ENCODE peak calls at places on chromosomes 12 and 14, in ten cellular contexts. Z is Calu3, P is left colon, H is HuH-7, F is HCT116, V is GM23248, R is heart right ventricle, C is GM04504, S is Daoy, T is tibial artery. K is an unnamed sample.

GRCh38 chr12:4402996-4403395 is 23.5 kb upstream of the FGF23 start:
- DNase-seq in Z (no peak), P (no peak), H (no peak), F (no peak), V (no peak), R (no peak), C (no peak), S (no peak), T (no peak), K (no peak)

GRCh38 chr12:47737936-47738335 is 12.6 kb upstream of the ENDOU start:
- DNase-seq in Z (no peak), P (no peak), H (no peak), F (no peak), V (no peak), R (no peak), C (no peak), S (no peak), T (no peak), K (no peak)

GRCh38 chr12:14948672-14949071 is 10.3 kb upstream of the ERP27 start:
- DNase-seq in Z (peak), P (no peak), H (no peak), F (no peak), V (peak), R (peak), C (peak), S (peak), T (peak), K (no peak)

GRCh38 chr12:110858848-110859247 is 12.1 kb downstream of the CCDC63 start:
- DNase-seq in Z (no peak), P (no peak), H (no peak), F (no peak), V (peak), R (no peak), C (no peak), S (no peak), T (no peak), K (no peak)

GRCh38 chr12:122227341-122227740 is 1.5 kb upstream of the DIABLO start:
- DNase-seq in Z (no peak), P (peak), H (no peak), F (no peak), V (no peak), R (no peak), C (no peak), S (no peak), T (no peak), K (no peak)

GRCh38 chr12:104454997-104455396 is 1.8 kb upstream of the CHST11 start:
- DNase-seq in Z (no peak), P (no peak), H (no peak), F (peak), V (peak), R (no peak), C (peak), S (peak), T (no peak), K (no peak)

GRCh38 chr14:73526036-73526984 is 10.6 kb upstream of the ACOT1 start:
- DNase-seq in Z (no peak), P (no peak), H (no peak), F (no peak), V (peak), R (peak), C (no peak), S (peak), T (no peak), K (no peak)

GRCh38 chr12:11856971-11857370 is 207.5 kb downstream of the ETV6 start:
- DNase-seq in Z (no peak), P (no peak), H (no peak), F (no peak), V (no peak), R (no peak), C (no peak), S (no peak), T (no peak), K (no peak)

GRCh38 chr14:101986953-101987352 is 22.6 kb downstream of the DYNC1H1 start:
- DNase-seq in Z (no peak), P (no peak), H (no peak), F (no peak), V (no peak), R (no peak), C (no peak), S (no peak), T (no peak), K (no peak)

GRCh38 chr12:115227137-115227615 is 543.2 kb upstream of the TBX3 start:
- DNase-seq in Z (no peak), P (no peak), H (no peak), F (peak), V (peak), R (peak), C (peak), S (peak), T (no peak), K (peak)

GRCh38 chr14:91288876-91289275 is 44.4 kb upstream of the GPR68 start:
- DNase-seq in Z (no peak), P (no peak), H (no peak), F (no peak), V (no peak), R (no peak), C (no peak), S (no peak), T (no peak), K (no peak)

GRCh38 chr14:61565181-61565580 is 130.1 kb upstream of the HIF1A start:
- DNase-seq in Z (no peak), P (no peak), H (no peak), F (no peak), V (peak), R (no peak), C (no peak), S (no peak), T (no peak), K (no peak)

GRCh38 chr14:100092832-100093231 is 27.6 kb downstream of the EVL start:
- DNase-seq in Z (no peak), P (no peak), H (no peak), F (no peak), V (no peak), R (no peak), C (no peak), S (no peak), T (no peak), K (no peak)

GRCh38 chr14:106268013-106268727 is 741.8 kb downstream of the TMEM121 start:
- DNase-seq in Z (peak), P (peak), H (peak), F (no peak), V (no peak), R (no peak), C (no peak), S (peak), T (no peak), K (peak)

GRCh38 chr12:15208140-15208539 is 13.1 kb downstream of the RERG start:
- DNase-seq in Z (peak), P (no peak), H (no peak), F (no peak), V (peak), R (no peak), C (no peak), S (peak), T (no peak), K (no peak)

GRCh38 chr12:22250762-22251161 is 83.7 kb downstream of the ST8SIA1 start:
- DNase-seq in Z (no peak), P (no peak), H (no peak), F (no peak), V (no peak), R (no peak), C (no peak), S (no peak), T (no peak), K (no peak)

GRCh38 chr14:50835280-50835679 is 4.3 kb upstream of the NIN start:
- DNase-seq in Z (no peak), P (no peak), H (no peak), F (no peak), V (peak), R (no peak), C (no peak), S (peak), T (no peak), K (no peak)

GRCh38 chr14:96100171-96101064 is 61.3 kb downstream of the C14orf132 start:
- DNase-seq in Z (peak), P (peak), H (peak), F (peak), V (peak), R (peak), C (peak), S (peak), T (peak), K (peak)

GRCh38 chr12:52312086-52312485 is 9.1 kb downstream of the KRT83 start:
- DNase-seq in Z (no peak), P (no peak), H (no peak), F (no peak), V (no peak), R (no peak), C (no peak), S (no peak), T (no peak), K (no peak)

GRCh38 chr14:69242311-69243224 is 17.4 kb upstream of the GALNT16 start:
- DNase-seq in Z (peak), P (peak), H (peak), F (peak), V (peak), R (peak), C (peak), S (peak), T (peak), K (peak)

GRCh38 chr14:72792051-72792788 is 101.7 kb downstream of the DPF3 start:
- DNase-seq in Z (no peak), P (no peak), H (no peak), F (no peak), V (no peak), R (peak), C (no peak), S (no peak), T (peak), K (no peak)

GRCh38 chr12:2582631-2583616 is 211.8 kb upstream of the FKBP4 start:
- DNase-seq in Z (peak), P (peak), H (peak), F (peak), V (peak), R (peak), C (peak), S (peak), T (peak), K (peak)

GRCh38 chr12:111406474-111407370 is 999 bp downstream of the SH2B3 start:
- DNase-seq in Z (no peak), P (peak), H (no peak), F (no peak), V (peak), R (peak), C (no peak), S (no peak), T (peak), K (no peak)

GRCh38 chr14:67513631-67514108 is 19.4 kb upstream of the PLEKHH1 start:
- DNase-seq in Z (peak), P (peak), H (no peak), F (no peak), V (no peak), R (no peak), C (no peak), S (no peak), T (no peak), K (no peak)

GRCh38 chr12:13536219-13536910 is 339.8 kb downstream of the EMP1 start:
- DNase-seq in Z (no peak), P (no peak), H (no peak), F (no peak), V (no peak), R (no peak), C (no peak), S (no peak), T (no peak), K (no peak)

GRCh38 chr12:43004908-43005307 is 415.4 kb upstream of the PRICKLE1 start:
- DNase-seq in Z (no peak), P (no peak), H (no peak), F (no peak), V (no peak), R (no peak), C (no peak), S (no peak), T (no peak), K (no peak)

GRCh38 chr14:95562892-95563685 is 28.2 kb downstream of the GLRX5 start:
- DNase-seq in Z (no peak), P (peak), H (no peak), F (no peak), V (peak), R (no peak), C (no peak), S (peak), T (no peak), K (no peak)

GRCh38 chr12:75982974-75983660 is 48.5 kb downstream of the PHLDA1 start:
- DNase-seq in Z (peak), P (peak), H (no peak), F (no peak), V (peak), R (peak), C (no peak), S (peak), T (no peak), K (peak)

GRCh38 chr12:57935839-57936512 is 5.4 kb upstream of the ATP23 start:
- DNase-seq in Z (peak), P (peak), H (peak), F (peak), V (peak), R (peak), C (peak), S (peak), T (peak), K (peak)

GRCh38 chr14:35365130-35366047 is 39.2 kb downstream of the NFKBIA start:
- DNase-seq in Z (peak), P (peak), H (no peak), F (peak), V (peak), R (peak), C (no peak), S (peak), T (peak), K (peak)

GRCh38 chr12:23204933-23205778 is 580.2 kb downstream of the ETNK1 start:
- DNase-seq in Z (peak), P (no peak), H (peak), F (peak), V (peak), R (peak), C (peak), S (peak), T (no peak), K (peak)

GRCh38 chr12:49518914-49519573 is 19.8 kb upstream of the KCNH3 start:
- DNase-seq in Z (no peak), P (no peak), H (no peak), F (no peak), V (peak), R (no peak), C (no peak), S (peak), T (no peak), K (no peak)